ENCODE peak calls at places on chromosomes 13 and 19, in five cellular contexts. Q is A549, J is ovary, F is sigmoid colon, I is transverse colon. Y is an unnamed sample.

GRCh38 chr19:51421229-51422052 is 4.0 kb upstream of the SIGLEC10 start:
- DNase-seq in Q (no peak), F (no peak), J (no peak), I (no peak), Y (no peak)

GRCh38 chr19:31500540-31500830 is 151.2 kb upstream of the TSHZ3 start:
- DNase-seq in I (no peak), Q (no peak), F (no peak), J (no peak), Y (peak)

GRCh38 chr19:52638601-52639000 is 446 bp upstream of the ZNF83 start:
- DNase-seq in Q (no peak), J (peak), F (peak), I (peak), Y (no peak)

GRCh38 chr13:48161530-48162179 is 66.8 kb upstream of the MED4 start:
- DNase-seq in I (peak), Q (no peak), F (peak), J (peak), Y (peak)

GRCh38 chr13:33908111-33908510 is 90.2 kb downstream of the RFC3 start:
- DNase-seq in I (no peak), Q (no peak), F (no peak), J (no peak), Y (no peak)

GRCh38 chr13:43159007-43159406 is 135.6 kb downstream of the DNAJC15 start:
- DNase-seq in I (no peak), Q (no peak), F (no peak), J (no peak), Y (no peak)

GRCh38 chr13:29457299-29457698 is 138.2 kb downstream of the SLC7A1 start:
- DNase-seq in J (no peak), I (no peak), F (no peak), Q (no peak), Y (no peak)

GRCh38 chr13:46926856-46927625 is 30.2 kb upstream of the HTR2A start:
- DNase-seq in I (no peak), F (no peak), Q (no peak), J (no peak), Y (no peak)

GRCh38 chr19:30095171-30095570 is 153.1 kb downstream of the URI1 start:
- DNase-seq in J (no peak), Q (no peak), F (no peak), I (no peak), Y (no peak)

GRCh38 chr19:8355631-8356402 is 8.1 kb upstream of the ANGPTL4 start:
- DNase-seq in I (no peak), J (no peak), F (no peak), Q (no peak), Y (no peak)

GRCh38 chr13:47211106-47211505 is 314.3 kb upstream of the HTR2A start:
- DNase-seq in F (no peak), Q (no peak), I (no peak), J (no peak), Y (no peak)

GRCh38 chr19:9735986-9736385 is 32.6 kb downstream of the ZNF846 start:
- DNase-seq in I (no peak), J (no peak), Q (no peak), F (no peak), Y (no peak)

GRCh38 chr19:4933528-4933927 is 24.2 kb downstream of the UHRF1 start:
- DNase-seq in J (no peak), I (peak), Q (no peak), F (no peak), Y (no peak)

GRCh38 chr13:36531746-36532486 is 99.6 kb downstream of the CCNA1 start:
- DNase-seq in I (no peak), F (no peak), Q (no peak), J (no peak), Y (no peak)

GRCh38 chr13:78382481-78382880 is 220.9 kb downstream of the POU4F1 start:
- DNase-seq in F (no peak), Q (no peak), I (no peak), J (no peak), Y (no peak)

GRCh38 chr19:46821512-46822359 is 28.9 kb downstream of the AP2S1 start:
- DNase-seq in Q (no peak), F (no peak), I (peak), J (no peak), Y (no peak)

GRCh38 chr13:44576396-44577235 is 486 bp upstream of the TSC22D1 start:
- DNase-seq in I (peak), Q (no peak), F (peak), J (no peak), Y (peak)

GRCh38 chr13:36432106-36432544 is at the start of gene CCNA1:
- DNase-seq in F (no peak), Q (no peak), J (no peak), I (no peak), Y (peak)

GRCh38 chr19:16447015-16447384 is 24.8 kb downstream of the EPS15L1 start:
- DNase-seq in Q (no peak), J (peak), F (peak), I (peak), Y (peak)

GRCh38 chr13:102484329-102484728 is 82.5 kb upstream of the FGF14 start:
- DNase-seq in F (no peak), I (no peak), Q (no peak), J (no peak), Y (no peak)

GRCh38 chr13:113547248-113547971 is 37.1 kb upstream of the TFDP1 start:
- DNase-seq in F (no peak), Q (no peak), I (peak), J (no peak), Y (no peak)

GRCh38 chr13:91661692-91662490 is 263.5 kb downstream of the GPC5 start:
- DNase-seq in Q (no peak), F (no peak), I (no peak), J (no peak), Y (no peak)

DNA sequence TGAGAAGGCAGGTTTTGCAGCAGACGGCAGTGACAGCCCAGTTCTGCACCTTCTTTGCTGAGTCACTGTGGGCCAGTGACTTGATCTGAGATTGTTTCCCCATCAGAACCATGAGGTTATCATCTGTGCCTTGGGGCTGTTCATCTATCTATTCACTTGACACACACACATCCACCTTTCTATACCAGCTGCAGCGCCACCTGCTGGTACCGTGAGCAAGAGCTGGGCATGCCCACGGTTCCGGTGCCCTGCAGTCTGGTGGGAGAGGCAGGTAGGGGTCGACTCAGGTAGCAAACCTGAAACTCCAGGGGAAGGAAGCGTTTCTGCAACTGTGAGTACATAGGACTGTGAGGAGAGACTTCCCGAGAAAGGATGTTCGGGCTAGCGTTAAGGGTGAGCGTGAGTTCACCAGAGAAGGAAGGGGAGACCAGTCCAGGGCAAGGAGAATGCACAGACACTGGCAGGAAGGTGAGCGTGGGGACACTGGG is 7.5 kb upstream of the LIN7B start:
- DNase-seq in Q (peak), F (no peak), I (peak), J (peak), Y (no peak)
- TF ChIP-seq EP300 in Q (no peak), F (no peak), I (no peak), J (no peak), Y (no peak)

GRCh38 chr13:98403076-98403475 is 173.8 kb downstream of the STK24 start:
- DNase-seq in J (no peak), F (no peak), Q (no peak), I (no peak), Y (no peak)

GRCh38 chr13:98405690-98406344 is 171.1 kb downstream of the STK24 start:
- DNase-seq in Q (no peak), I (no peak), J (no peak), F (no peak), Y (no peak)

GRCh38 chr13:98406971-98407370 is 169.9 kb downstream of the STK24 start:
- DNase-seq in J (no peak), F (no peak), I (no peak), Q (no peak), Y (no peak)

GRCh38 chr13:98406475-98406874 is 170.4 kb downstream of the STK24 start:
- DNase-seq in I (no peak), F (no peak), J (no peak), Q (no peak), Y (no peak)

GRCh38 chr13:98405107-98405571 is 171.8 kb downstream of the STK24 start:
- DNase-seq in Q (no peak), I (no peak), F (no peak), J (no peak), Y (no peak)
- TF ChIP-seq EP300 in Q (no peak), I (no peak), F (no peak), J (no peak), Y (no peak)

GRCh38 chr13:110218601-110219201 is 88.3 kb downstream of the COL4A1 start:
- DNase-seq in J (no peak), I (no peak), F (no peak), Q (no peak), Y (no peak)
- TF ChIP-seq EP300 in J (no peak), I (no peak), F (peak), Q (no peak), Y (no peak)

DNA sequence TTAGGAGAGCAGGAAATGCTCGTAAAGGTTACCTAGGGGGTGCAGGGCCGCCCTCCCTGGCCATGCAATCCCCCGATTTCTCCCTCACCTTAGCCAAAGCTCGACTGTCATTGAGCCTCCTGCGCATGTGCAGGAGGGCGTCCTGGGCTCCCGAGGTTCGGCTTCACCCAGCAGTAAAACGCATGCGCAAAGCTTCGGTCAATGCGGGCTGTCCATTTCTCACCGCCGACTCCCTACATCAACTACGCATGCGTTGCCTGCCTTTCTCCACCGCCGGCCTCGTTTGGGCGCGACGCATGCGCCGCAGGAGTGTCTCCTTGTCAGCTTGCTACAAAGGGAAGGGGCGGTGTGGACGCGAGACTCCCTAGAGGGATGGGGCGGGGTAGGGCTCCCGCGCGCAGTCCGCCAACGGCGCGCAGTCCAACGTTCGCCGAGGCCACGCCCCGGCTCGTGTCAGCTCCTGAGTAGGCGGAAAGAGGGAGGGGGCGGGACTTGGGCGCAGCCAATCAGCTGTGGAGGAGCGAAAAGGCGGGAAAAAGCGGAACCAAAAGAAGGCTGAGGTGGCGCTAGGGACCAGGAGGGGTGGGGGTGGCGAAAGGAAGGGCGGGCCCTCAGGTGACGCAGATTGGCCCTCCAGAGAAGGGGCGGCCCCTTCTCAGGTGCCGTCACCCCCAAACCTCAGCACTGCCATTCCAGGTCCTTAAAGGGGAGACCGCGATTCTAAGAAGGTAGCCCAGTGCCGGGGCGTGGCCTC is at the start of the genes SYNGR4 and TMEM143:
- DNase-seq in F (peak), I (peak), J (peak), Q (peak), Y (peak)
- TF ChIP-seq EP300 in F (no peak), I (no peak), J (no peak), Q (no peak), Y (no peak)

GRCh38 chr13:95239293-95239692 is 62.0 kb downstream of the ABCC4 start:
- DNase-seq in I (no peak), F (no peak), J (no peak), Q (no peak), Y (no peak)

GRCh38 chr13:95246292-95247082 is 54.8 kb downstream of the ABCC4 start:
- DNase-seq in J (no peak), F (no peak), Q (no peak), I (no peak), Y (no peak)

GRCh38 chr13:95247857-95248256 is 53.4 kb downstream of the ABCC4 start:
- DNase-seq in Q (no peak), J (no peak), I (no peak), F (no peak), Y (no peak)

GRCh38 chr13:95245072-95245471 is 56.2 kb downstream of the ABCC4 start:
- DNase-seq in J (no peak), I (no peak), Q (no peak), F (no peak), Y (no peak)

DNA sequence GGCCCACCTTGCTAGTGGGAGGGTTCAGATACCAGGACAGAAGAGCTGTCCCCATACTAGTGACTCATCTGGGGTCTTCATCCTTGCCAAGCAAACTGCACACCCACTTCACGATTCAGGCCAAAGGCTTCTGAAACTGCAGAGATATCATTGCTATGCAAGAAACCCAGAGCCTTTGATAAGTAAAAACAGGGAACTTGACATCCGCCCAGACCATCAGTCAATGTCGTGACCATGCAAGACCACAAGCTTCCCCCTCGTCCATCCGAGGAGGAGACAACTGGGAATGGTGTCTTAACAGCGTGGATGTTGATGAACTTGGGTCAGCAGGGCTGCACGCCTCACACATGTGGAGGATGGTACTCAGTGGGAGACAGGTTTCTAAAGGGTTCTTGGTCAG is 58.0 kb downstream of the ABCC4 start:
- DNase-seq in F (no peak), J (no peak), Q (no peak), I (no peak), Y (no peak)
- TF ChIP-seq EP300 in F (no peak), J (no peak), Q (no peak), I (no peak), Y (no peak)

GRCh38 chr19:6802336-6803035 is 30.0 kb downstream of the VAV1 start:
- DNase-seq in I (peak), F (peak), Q (peak), J (no peak), Y (no peak)
- TF ChIP-seq EP300 in I (no peak), F (no peak), Q (no peak), J (no peak), Y (no peak)

Y was measured in suprapubic skin.